ENCODE peak calls at places on chromosomes 11 and 22, in five cellular contexts. O is HCT116, U is A549, M is cardiac muscle cell, L is OCI-LY7. A is an unnamed sample.

GRCh38 chr11:131932584-131933360 is 562.4 kb downstream of the NTM start:
- DNase-seq in O (no peak), U (no peak), M (no peak), L (no peak), A (no peak)

GRCh38 chr11:35143509-35144102 is 4.6 kb downstream of the CD44 start:
- DNase-seq in O (no peak), U (no peak), M (no peak), L (no peak), A (no peak)

GRCh38 chr11:94151903-94152677 is 23.4 kb downstream of the PANX1 start:
- DNase-seq in O (peak), U (peak), M (peak), L (no peak), A (no peak)

GRCh38 chr11:48006301-48006992 is 26.1 kb downstream of the PTPRJ start:
- DNase-seq in O (no peak), U (no peak), M (peak), L (no peak), A (no peak)

GRCh38 chr11:17547051-17547577 is at the start of gene OTOG:
- DNase-seq in O (no peak), U (no peak), M (peak), L (no peak), A (no peak)

GRCh38 chr11:1547467-1548098 is 24.5 kb downstream of the DUSP8 start:
- DNase-seq in O (no peak), U (no peak), M (no peak), L (no peak), A (no peak)

GRCh38 chr11:105045897-105046296 is 762 bp upstream of the CARD16 start:
- DNase-seq in O (no peak), U (no peak), M (no peak), L (no peak), A (no peak)

GRCh38 chr11:19570889-19571288 is 141.7 kb upstream of the NAV2 start:
- DNase-seq in O (no peak), U (no peak), M (no peak), L (no peak), A (no peak)

GRCh38 chr11:20056109-20057054 is 103.9 kb downstream of the DBX1 start:
- DNase-seq in O (no peak), U (no peak), M (no peak), L (no peak), A (no peak)

GRCh38 chr11:108500721-108501120 is 2.5 kb upstream of the POGLUT3 start:
- DNase-seq in O (no peak), U (no peak), M (no peak), L (no peak), A (no peak)

GRCh38 chr22:44697423-44698179 is 4.4 kb upstream of the PRR5 start:
- DNase-seq in O (peak), U (peak), M (peak), L (peak), A (peak)

GRCh38 chr11:61509058-61510029 is 795 bp downstream of the LRRC10B start:
- DNase-seq in O (peak), U (peak), M (peak), L (no peak), A (no peak)

GRCh38 chr11:116556483-116556882 is 216.3 kb downstream of the BUD13 start:
- DNase-seq in O (no peak), U (no peak), M (no peak), L (no peak), A (no peak)

GRCh38 chr22:35961480-35961902 is 67.1 kb downstream of the RBFOX2 start:
- DNase-seq in O (no peak), U (peak), M (peak), L (no peak), A (peak)

GRCh38 chr22:48660104-48660794 is 1167.4 kb downstream of the BRD1 start:
- DNase-seq in O (no peak), U (no peak), M (no peak), L (no peak), A (no peak)

GRCh38 chr11:64449381-64450167 is 90.6 kb downstream of the RPS6KA4 start:
- DNase-seq in O (peak), U (peak), M (peak), L (peak), A (no peak)
- H3K4me3 ChIP-seq in O (peak), U (peak), M (no peak), L (peak), A (no peak)

DNA sequence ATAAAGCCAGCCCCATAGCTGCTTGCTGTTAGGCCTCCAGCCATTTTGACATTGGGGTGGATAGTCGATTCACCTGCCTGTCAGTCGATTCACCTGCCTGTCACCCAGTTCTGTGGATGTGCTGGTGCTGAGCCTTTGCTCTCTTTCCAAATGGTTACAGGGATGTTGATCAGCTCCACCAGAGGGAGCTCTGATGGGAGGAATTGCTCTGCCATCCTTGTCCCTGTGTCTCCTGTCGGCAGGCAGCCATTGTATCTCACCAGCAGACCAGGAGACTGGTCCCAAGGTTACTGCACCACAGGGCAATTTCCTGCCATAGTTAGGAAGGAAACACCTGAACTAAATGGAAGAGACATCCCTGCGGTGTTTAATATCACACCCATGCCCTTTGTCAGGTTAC is 6.1 kb downstream of the MPEG1 start:
- DNase-seq in O (peak), U (peak), M (peak), L (peak), A (no peak)
- TF ChIP-seq CTCF in O (peak), U (peak), M (peak), L (peak), A (peak)

GRCh38 chr11:118768715-118769114 is 22.2 kb downstream of the DDX6 start:
- DNase-seq in O (no peak), U (no peak), M (no peak), L (no peak), A (no peak)

GRCh38 chr11:118766035-118766434 is 24.9 kb downstream of the DDX6 start:
- DNase-seq in O (no peak), U (no peak), M (no peak), L (no peak), A (no peak)

GRCh38 chr11:118774032-118774431 is 16.9 kb downstream of the DDX6 start:
- DNase-seq in O (no peak), U (no peak), M (no peak), L (no peak), A (no peak)

DNA sequence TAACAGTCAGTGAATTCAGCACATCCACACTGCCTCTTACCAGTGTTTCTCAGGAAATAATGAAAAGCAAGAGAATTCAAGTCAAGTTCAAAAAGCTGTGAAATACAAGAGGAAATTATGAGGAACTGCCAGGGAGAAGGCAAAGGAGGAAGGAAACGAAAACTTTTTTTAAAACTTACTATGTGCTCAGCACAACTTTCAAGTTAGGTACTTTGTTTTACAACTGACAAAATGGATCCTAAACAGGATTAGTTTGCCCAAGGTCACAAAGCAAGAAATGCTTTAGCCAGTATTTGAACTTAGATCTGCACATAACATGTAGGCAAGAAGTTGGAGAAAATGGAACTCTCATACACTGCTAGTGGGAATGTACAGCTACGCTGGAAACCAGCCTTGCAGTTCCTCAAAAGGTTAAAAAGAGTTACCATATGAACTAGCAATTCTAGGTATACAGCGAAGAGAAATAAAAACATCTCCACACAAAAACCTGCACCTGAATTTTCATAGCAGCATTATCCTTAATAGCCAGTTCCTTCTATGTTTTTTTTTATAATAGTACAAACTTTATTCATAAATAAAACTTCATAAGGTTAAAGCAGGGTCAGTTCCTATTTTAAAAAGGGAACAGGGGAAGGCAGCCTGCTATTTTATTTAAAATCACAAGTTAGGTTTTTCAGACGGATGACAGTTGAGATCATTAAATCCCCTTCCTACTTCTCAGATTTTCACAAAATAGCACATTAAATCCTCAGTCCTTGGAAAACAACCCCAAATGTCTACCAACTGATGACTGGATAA is 19.3 kb downstream of the DDX6 start:
- DNase-seq in O (no peak), U (no peak), M (no peak), L (no peak), A (no peak)
- H3K4me3 ChIP-seq in O (no peak), U (no peak), M (no peak), L (no peak), A (no peak)

GRCh38 chr22:19175602-19176174 is 2.8 kb downstream of the SLC25A1 start:
- DNase-seq in O (no peak), U (no peak), M (no peak), L (no peak), A (no peak)
- TF ChIP-seq CTCF in O (no peak), U (no peak), M (no peak), L (no peak), A (no peak)

DNA sequence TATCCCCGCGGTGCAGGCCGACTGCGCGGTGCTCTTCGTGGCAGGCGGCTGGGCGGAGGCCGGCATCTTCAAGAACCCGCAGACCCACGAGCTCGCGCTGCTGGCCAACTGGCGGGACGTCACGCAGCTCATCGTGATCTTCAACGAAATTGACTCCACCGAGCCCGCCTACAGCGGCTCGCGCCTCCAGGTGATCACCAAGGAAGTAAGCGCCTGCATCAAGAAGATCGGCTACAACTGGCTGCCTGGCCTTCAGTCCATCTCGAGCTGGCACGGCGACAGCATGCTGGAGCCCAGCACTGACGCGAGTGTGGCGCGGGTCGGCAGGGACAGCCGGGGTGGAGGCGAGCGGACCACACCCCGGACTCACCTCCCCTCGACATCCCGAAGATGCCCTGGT is 53.9 kb upstream of the MTNR1B start:
- DNase-seq in O (no peak), U (no peak), M (no peak), L (no peak), A (no peak)
- H3K4me3 ChIP-seq in O (no peak), U (no peak), M (no peak), L (no peak), A (no peak)

GRCh38 chr22:19819911-19820879 is 34.5 kb downstream of the GNB1L start:
- DNase-seq in O (no peak), U (no peak), M (no peak), L (no peak), A (no peak)

GRCh38 chr22:19816372-19817119 is 38.1 kb downstream of the GNB1L start:
- DNase-seq in O (no peak), U (no peak), M (no peak), L (no peak), A (no peak)

GRCh38 chr22:19817561-19818263 is 37.0 kb downstream of the GNB1L start:
- DNase-seq in O (no peak), U (no peak), M (no peak), L (peak), A (no peak)

GRCh38 chr22:19819209-19819910 is 35.3 kb downstream of the GNB1L start:
- DNase-seq in O (no peak), U (no peak), M (no peak), L (no peak), A (no peak)

GRCh38 chr22:19818264-19819208 is 36.1 kb downstream of the GNB1L start:
- DNase-seq in O (no peak), U (no peak), M (no peak), L (peak), A (no peak)
- TF ChIP-seq CTCF in O (no peak), U (no peak), M (no peak), L (no peak), A (no peak)

A was measured in astrocyte of the cerebellum.